ENCODE peak calls at places on chromosome 7, in seven cellular contexts. One of them, this sample, is unnamed.
A peak's percentile ranks its signal among the peaks of the same experiment; 100 is the strongest.

GRCh38 chr7:3968234-3968633 is 667.2 kb downstream of the SDK1 start:
- DNase-seq in tibial nerve: no peak
- DNase-seq in adrenal gland: no peak
- DNase-seq in heart left ventricle: no peak
- DNase-seq in prostate gland: no peak
- DNase-seq in right lobe of liver: no peak
- DNase-seq in K562: no peak
- DNase-seq in this sample: no peak

GRCh38 chr7:69585169-69585568 is 13.1 kb upstream of the AUTS2 start:
- DNase-seq in tibial nerve: no peak
- DNase-seq in adrenal gland: no peak
- DNase-seq in heart left ventricle: no peak
- DNase-seq in right lobe of liver: no peak
- DNase-seq in K562: no peak
- DNase-seq in prostate gland: no peak
- DNase-seq in this sample: no peak

GRCh38 chr7:117715784-117716445 is 157.3 kb downstream of the CTTNBP2 start:
- DNase-seq in tibial nerve: no peak
- DNase-seq in K562: peak; percentile 31
- DNase-seq in prostate gland: peak; percentile 63
- DNase-seq in heart left ventricle: no peak
- DNase-seq in right lobe of liver: no peak
- DNase-seq in adrenal gland: peak; percentile 45
- DNase-seq in this sample: no peak

GRCh38 chr7:35536396-35536826 is 158.5 kb downstream of the HERPUD2 start:
- DNase-seq in K562: no peak
- DNase-seq in right lobe of liver: peak; percentile 88
- DNase-seq in heart left ventricle: no peak
- DNase-seq in tibial nerve: no peak
- DNase-seq in prostate gland: no peak
- DNase-seq in adrenal gland: no peak
- DNase-seq in this sample: no peak

GRCh38 chr7:125876436-125876835 is 946.8 kb upstream of the POT1 start:
- DNase-seq in adrenal gland: no peak
- DNase-seq in tibial nerve: no peak
- DNase-seq in K562: no peak
- DNase-seq in heart left ventricle: no peak
- DNase-seq in prostate gland: no peak
- DNase-seq in right lobe of liver: no peak
- DNase-seq in this sample: no peak

GRCh38 chr7:29854257-29854938 is 48.1 kb downstream of the WIPF3 start:
- DNase-seq in right lobe of liver: no peak
- DNase-seq in heart left ventricle: no peak
- DNase-seq in adrenal gland: no peak
- DNase-seq in tibial nerve: no peak
- DNase-seq in K562: peak; percentile 42
- DNase-seq in prostate gland: no peak
- DNase-seq in this sample: no peak

GRCh38 chr7:3359011-3359410 is 58.0 kb downstream of the SDK1 start:
- DNase-seq in prostate gland: no peak
- DNase-seq in right lobe of liver: no peak
- DNase-seq in K562: no peak
- DNase-seq in tibial nerve: no peak
- DNase-seq in adrenal gland: no peak
- DNase-seq in heart left ventricle: no peak
- DNase-seq in this sample: no peak

GRCh38 chr7:16743207-16743606 is 10.3 kb upstream of the TSPAN13 start:
- DNase-seq in adrenal gland: no peak
- DNase-seq in right lobe of liver: no peak
- DNase-seq in tibial nerve: no peak
- DNase-seq in prostate gland: no peak
- DNase-seq in K562: no peak
- DNase-seq in heart left ventricle: no peak
- DNase-seq in this sample: no peak

GRCh38 chr7:122132341-122132740 is 11.7 kb downstream of the AASS start:
- DNase-seq in heart left ventricle: no peak
- DNase-seq in adrenal gland: no peak
- DNase-seq in K562: no peak
- DNase-seq in tibial nerve: no peak
- DNase-seq in right lobe of liver: no peak
- DNase-seq in prostate gland: no peak
- DNase-seq in this sample: no peak

GRCh38 chr7:12802070-12802469 is 114.6 kb downstream of the ARL4A start:
- DNase-seq in prostate gland: no peak
- DNase-seq in adrenal gland: no peak
- DNase-seq in K562: peak; percentile 31
- DNase-seq in tibial nerve: no peak
- DNase-seq in right lobe of liver: no peak
- DNase-seq in heart left ventricle: no peak
- DNase-seq in this sample: no peak

GRCh38 chr7:159098795-159099194 is 45.9 kb downstream of the VIPR2 start:
- DNase-seq in tibial nerve: no peak
- DNase-seq in right lobe of liver: no peak
- DNase-seq in adrenal gland: no peak
- DNase-seq in prostate gland: no peak
- DNase-seq in heart left ventricle: peak; percentile 32
- DNase-seq in K562: no peak
- DNase-seq in this sample: peak; percentile 75

GRCh38 chr7:26937956-26938623 is 73.7 kb upstream of the SKAP2 start:
- DNase-seq in right lobe of liver: no peak
- DNase-seq in heart left ventricle: no peak
- DNase-seq in tibial nerve: no peak
- DNase-seq in K562: no peak
- DNase-seq in adrenal gland: no peak
- DNase-seq in prostate gland: no peak
- DNase-seq in this sample: no peak

GRCh38 chr7:103003004-103003403 is 71.6 kb downstream of the FBXL13 start:
- DNase-seq in K562: no peak
- DNase-seq in right lobe of liver: no peak
- DNase-seq in tibial nerve: no peak
- DNase-seq in adrenal gland: no peak
- DNase-seq in heart left ventricle: no peak
- DNase-seq in prostate gland: no peak
- DNase-seq in this sample: no peak

GRCh38 chr7:118059209-118059608 is 124.8 kb upstream of the LSM8 start:
- DNase-seq in K562: no peak
- DNase-seq in tibial nerve: no peak
- DNase-seq in right lobe of liver: no peak
- DNase-seq in prostate gland: no peak
- DNase-seq in heart left ventricle: no peak
- DNase-seq in adrenal gland: no peak
- DNase-seq in this sample: no peak

GRCh38 chr7:101934618-101935017 is 117.2 kb downstream of the CUX1 start:
- DNase-seq in heart left ventricle: no peak
- DNase-seq in adrenal gland: no peak
- DNase-seq in right lobe of liver: no peak
- DNase-seq in tibial nerve: no peak
- DNase-seq in prostate gland: no peak
- DNase-seq in K562: no peak
- DNase-seq in this sample: peak; percentile 63

DNA sequence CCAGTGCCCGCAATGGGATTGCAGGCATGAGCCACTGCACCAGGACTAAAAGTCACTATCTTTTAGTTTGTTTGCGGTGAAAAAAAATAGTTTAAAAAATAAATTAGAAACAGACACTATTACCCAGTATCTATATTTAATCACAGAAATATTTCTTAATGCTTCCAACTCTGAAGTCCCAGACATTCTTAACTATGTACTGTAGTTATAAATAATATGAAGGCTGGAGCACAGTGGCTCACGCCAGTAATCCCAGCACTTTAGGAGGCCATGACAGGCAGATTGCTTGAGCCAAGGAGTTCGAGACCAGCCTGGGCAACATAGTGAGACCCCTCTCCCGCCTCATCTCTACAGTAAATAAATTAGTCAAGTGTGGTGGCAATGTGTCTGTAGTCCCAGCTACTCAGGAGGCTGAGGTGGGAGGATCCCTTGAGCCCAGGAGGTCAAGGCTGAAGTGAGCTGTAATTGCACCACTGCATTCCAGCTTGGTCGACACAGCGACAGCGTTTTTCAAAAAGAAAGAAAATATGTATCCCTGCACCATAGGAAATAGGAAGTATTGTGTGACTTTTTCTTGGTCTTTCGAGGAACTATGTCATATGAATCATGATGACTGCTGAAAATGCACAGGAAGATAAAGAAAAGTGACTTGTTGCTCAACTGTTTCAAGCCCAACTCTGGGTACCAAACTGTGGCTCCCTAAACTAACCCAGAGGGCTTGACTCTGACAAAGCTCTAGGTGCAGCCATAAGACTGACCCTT is 74.9 kb upstream of the STEAP1B start:
- DNase-seq in right lobe of liver: no peak
- DNase-seq in heart left ventricle: no peak
- DNase-seq in tibial nerve: no peak
- DNase-seq in K562: no peak
- DNase-seq in adrenal gland: no peak
- DNase-seq in prostate gland: no peak
- DNase-seq in this sample: no peak
- TF ChIP-seq CTCF in right lobe of liver: no peak
- TF ChIP-seq CTCF in heart left ventricle: no peak
- TF ChIP-seq CTCF in tibial nerve: no peak
- TF ChIP-seq CTCF in K562: no peak
- TF ChIP-seq CTCF in adrenal gland: no peak
- TF ChIP-seq CTCF in prostate gland: no peak
- TF ChIP-seq CTCF in this sample: no peak

GRCh38 chr7:87220026-87220733 is 648 bp upstream of the TMEM243 start:
- DNase-seq in heart left ventricle: peak; percentile 63
- DNase-seq in prostate gland: peak; percentile 86
- DNase-seq in right lobe of liver: peak; percentile 81
- DNase-seq in K562: peak; percentile 61
- DNase-seq in tibial nerve: peak; percentile 48
- DNase-seq in adrenal gland: peak; percentile 83
- DNase-seq in this sample: peak; percentile 90
- TF ChIP-seq POLR2A in heart left ventricle: peak; percentile 91
- TF ChIP-seq POLR2A in prostate gland: peak; percentile 94
- TF ChIP-seq POLR2A in right lobe of liver: peak; percentile 60
- TF ChIP-seq POLR2A in K562: peak; percentile 33
- TF ChIP-seq POLR2A in tibial nerve: peak; percentile 43
- TF ChIP-seq POLR2A in adrenal gland: peak; percentile 70
- TF ChIP-seq POLR2A in this sample: peak; percentile 62

GRCh38 chr7:154183946-154184345 is 131.7 kb downstream of the DPP6 start:
- DNase-seq in adrenal gland: no peak
- DNase-seq in prostate gland: no peak
- DNase-seq in right lobe of liver: no peak
- DNase-seq in heart left ventricle: no peak
- DNase-seq in K562: no peak
- DNase-seq in tibial nerve: no peak
- DNase-seq in this sample: no peak

GRCh38 chr7:154178890-154179289 is 126.7 kb downstream of the DPP6 start:
- DNase-seq in prostate gland: no peak
- DNase-seq in heart left ventricle: no peak
- DNase-seq in right lobe of liver: no peak
- DNase-seq in K562: no peak
- DNase-seq in adrenal gland: no peak
- DNase-seq in tibial nerve: no peak
- DNase-seq in this sample: no peak

GRCh38 chr7:154186811-154187210 is 134.6 kb downstream of the DPP6 start:
- DNase-seq in adrenal gland: no peak
- DNase-seq in right lobe of liver: no peak
- DNase-seq in heart left ventricle: no peak
- DNase-seq in K562: no peak
- DNase-seq in prostate gland: no peak
- DNase-seq in tibial nerve: no peak
- DNase-seq in this sample: no peak

GRCh38 chr7:154182361-154182760 is 130.2 kb downstream of the DPP6 start:
- DNase-seq in prostate gland: no peak
- DNase-seq in heart left ventricle: no peak
- DNase-seq in adrenal gland: no peak
- DNase-seq in tibial nerve: no peak
- DNase-seq in right lobe of liver: no peak
- DNase-seq in K562: no peak
- DNase-seq in this sample: no peak

DNA sequence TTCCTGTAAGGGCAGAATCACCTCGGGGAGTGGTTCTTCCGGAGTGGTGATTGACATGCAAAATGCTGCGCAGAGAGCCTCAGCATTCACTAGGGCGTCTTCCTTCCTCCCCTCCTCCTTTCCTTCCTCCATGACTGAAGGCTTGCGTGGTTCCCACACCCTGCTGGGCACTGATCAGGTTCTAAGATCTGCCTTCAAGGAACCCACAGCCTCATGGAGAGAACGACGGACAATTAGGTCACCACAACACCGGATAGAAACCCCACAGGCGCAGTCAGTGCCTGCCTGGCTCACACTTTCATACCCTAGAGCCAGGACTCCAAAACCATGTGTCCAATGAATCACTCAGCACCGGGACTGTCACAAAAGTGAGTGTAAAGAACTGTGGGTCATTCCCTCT is 131.3 kb downstream of the DPP6 start:
- DNase-seq in prostate gland: no peak
- DNase-seq in K562: no peak
- DNase-seq in heart left ventricle: no peak
- DNase-seq in tibial nerve: no peak
- DNase-seq in adrenal gland: no peak
- DNase-seq in right lobe of liver: no peak
- DNase-seq in this sample: no peak
- TF ChIP-seq CTCF in prostate gland: no peak
- TF ChIP-seq CTCF in K562: no peak
- TF ChIP-seq CTCF in heart left ventricle: no peak
- TF ChIP-seq CTCF in tibial nerve: no peak
- TF ChIP-seq CTCF in adrenal gland: no peak
- TF ChIP-seq CTCF in right lobe of liver: no peak
- TF ChIP-seq CTCF in this sample: no peak

GRCh38 chr7:100095704-100096103 is 5.5 kb downstream of the MCM7 start:
- DNase-seq in prostate gland: no peak
- DNase-seq in adrenal gland: no peak
- DNase-seq in K562: no peak
- DNase-seq in tibial nerve: no peak
- DNase-seq in right lobe of liver: no peak
- DNase-seq in heart left ventricle: no peak
- DNase-seq in this sample: no peak

GRCh38 chr7:100093498-100093897 is 4.7 kb downstream of the COPS6 start:
- DNase-seq in heart left ventricle: no peak
- DNase-seq in K562: no peak
- DNase-seq in right lobe of liver: no peak
- DNase-seq in prostate gland: no peak
- DNase-seq in adrenal gland: no peak
- DNase-seq in tibial nerve: no peak
- DNase-seq in this sample: peak; percentile 71

GRCh38 chr7:100093054-100093453 is 4.3 kb downstream of the COPS6 start:
- DNase-seq in prostate gland: no peak
- DNase-seq in adrenal gland: no peak
- DNase-seq in right lobe of liver: no peak
- DNase-seq in heart left ventricle: no peak
- DNase-seq in K562: no peak
- DNase-seq in tibial nerve: no peak
- DNase-seq in this sample: no peak

GRCh38 chr7:100093925-100094486 is 5.2 kb downstream of the COPS6 start:
- DNase-seq in tibial nerve: no peak
- DNase-seq in prostate gland: no peak
- DNase-seq in right lobe of liver: no peak
- DNase-seq in heart left ventricle: no peak
- DNase-seq in K562: no peak
- DNase-seq in adrenal gland: no peak
- DNase-seq in this sample: no peak

DNA sequence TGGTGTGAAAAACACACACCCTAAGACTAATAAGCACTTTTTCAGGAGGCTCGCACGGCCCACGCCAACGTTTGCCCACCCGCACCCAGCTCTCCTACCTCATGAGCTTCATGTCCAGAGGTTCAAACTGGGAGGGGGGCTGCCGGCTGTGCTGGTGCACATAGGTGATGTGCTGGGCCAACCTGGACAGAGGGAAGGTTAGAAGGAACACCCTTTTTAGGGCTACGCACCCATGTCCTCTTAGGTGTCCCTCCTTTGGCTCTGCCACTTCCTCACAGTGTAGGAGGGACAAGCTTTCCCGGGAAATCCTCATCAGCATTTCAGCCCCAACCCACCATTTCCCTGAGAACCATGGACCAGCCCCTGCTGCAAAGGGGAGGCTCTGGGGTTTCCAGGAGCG is 5.9 kb downstream of the MCM7 start:
- DNase-seq in prostate gland: no peak
- DNase-seq in right lobe of liver: no peak
- DNase-seq in tibial nerve: no peak
- DNase-seq in K562: no peak
- DNase-seq in heart left ventricle: no peak
- DNase-seq in adrenal gland: no peak
- DNase-seq in this sample: no peak
- TF ChIP-seq POLR2A in prostate gland: no peak
- TF ChIP-seq POLR2A in right lobe of liver: no peak
- TF ChIP-seq POLR2A in tibial nerve: no peak
- TF ChIP-seq POLR2A in K562: peak; percentile 37
- TF ChIP-seq POLR2A in heart left ventricle: no peak
- TF ChIP-seq POLR2A in adrenal gland: no peak
- TF ChIP-seq POLR2A in this sample: no peak

This sample was measured in sigmoid colon.